ENCODE peak calls at places on chromosomes 5 and 9, in seven cellular contexts. J is mesenchymal stem cell, H is GM12878, E is IMR-90, D is colonic mucosa, S is PC-3, A is neural progenitor cell. O is an unnamed sample.

GRCh38 chr9:90665072-90665471 is 22.4 kb upstream of the DIRAS2 start:
- DNase-seq in J (no peak), H (no peak), E (no peak), D (no peak), S (no peak), A (peak; percentile 50), O (no peak)

GRCh38 chr5:67246546-67246945 is 49.9 kb upstream of the CD180 start:
- DNase-seq in J (no peak), H (no peak), E (no peak), D (no peak), S (no peak), A (no peak), O (no peak)

GRCh38 chr9:1869843-1870242 is 145.3 kb upstream of the SMARCA2 start:
- DNase-seq in J (no peak), H (no peak), E (no peak), D (peak; percentile 20), S (peak; percentile 41), A (peak; percentile 64), O (peak; percentile 11)

GRCh38 chr5:135024956-135025729 is 8.9 kb downstream of the PITX1 start:
- DNase-seq in J (peak; percentile 41), H (no peak), E (no peak), D (no peak), S (peak; percentile 70), A (no peak), O (peak; percentile 92)

GRCh38 chr5:145775893-145776444 is 59.2 kb downstream of the PRELID2 start:
- DNase-seq in J (peak; percentile 89), H (no peak), E (peak; percentile 91), D (no peak), S (peak; percentile 77), A (no peak), O (peak; percentile 88)

GRCh38 chr9:135851748-135852147 is 55.6 kb downstream of the CAMSAP1 start:
- DNase-seq in J (no peak), H (no peak), E (no peak), D (no peak), S (no peak), A (no peak), O (no peak)

GRCh38 chr5:72478684-72479083 is 28.5 kb downstream of the ZNF366 start:
- DNase-seq in J (no peak), H (no peak), E (peak; percentile 66), D (no peak), S (peak; percentile 6), A (no peak), O (no peak)

GRCh38 chr9:108416321-108416720 is 439.5 kb downstream of the ACTL7B start:
- DNase-seq in J (no peak), H (no peak), E (peak; percentile 7), D (no peak), S (peak; percentile 57), A (no peak), O (peak; percentile 53)

GRCh38 chr5:41410737-41411136 is 99.7 kb downstream of the PLCXD3 start:
- DNase-seq in J (no peak), H (no peak), E (no peak), D (no peak), S (no peak), A (peak; percentile 8), O (no peak)

GRCh38 chr5:150461231-150461630 is 11.7 kb upstream of the RPS14 start:
- DNase-seq in J (no peak), H (peak; percentile 39), E (no peak), D (no peak), S (no peak), A (no peak), O (no peak)

GRCh38 chr5:177369050-177369912 is 11.6 kb downstream of the RGS14 start:
- DNase-seq in J (peak; percentile 49), H (no peak), E (no peak), D (no peak), S (peak; percentile 61), A (peak; percentile 58), O (no peak)

DNA sequence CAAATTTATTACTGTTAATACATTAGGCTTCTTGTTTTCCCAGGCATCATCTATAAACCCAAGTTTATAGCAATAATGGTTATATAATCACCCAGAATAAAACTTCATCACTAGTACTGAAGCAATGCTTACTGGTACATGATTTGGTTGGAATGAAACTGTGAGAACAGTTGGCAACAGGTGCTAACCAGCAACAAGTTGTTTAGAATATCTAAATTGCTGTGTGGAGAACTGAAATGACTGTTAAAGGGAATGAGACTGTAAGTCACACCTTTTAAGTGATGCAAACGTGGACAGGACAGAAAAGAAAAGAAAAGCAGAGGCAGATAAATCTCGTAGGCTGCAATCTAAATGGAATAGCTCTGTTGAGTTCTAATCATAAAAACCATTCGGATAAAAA is 2.5 kb downstream of the YIPF5 start:
- DNase-seq in J (no peak), H (no peak), E (no peak), D (no peak), S (no peak), A (no peak), O (no peak)
- H3K9ac ChIP-seq in J (peak overlapping the region; percentile 98), H (no peak overlapping the region), E (no peak overlapping the region), D (no peak overlapping the region), S (no peak overlapping the region), A (no peak overlapping the region), O (no peak overlapping the region)

GRCh38 chr9:127898433-127899199 is 787 bp downstream of the ST6GALNAC6 start:
- DNase-seq in J (peak; percentile 94), H (no peak), E (peak; percentile 89), D (peak; percentile 45), S (peak; percentile 26), A (peak; percentile 61), O (no peak)
- H3K9ac ChIP-seq in J (peak overlapping the region; percentile 98), H (peak overlapping the region; percentile 88), E (peak overlapping the region; percentile 91), D (peak overlapping the region; percentile 64), S (peak overlapping the region; percentile 65), A (peak overlapping the region; percentile 50), O (peak overlapping the region; percentile 80)

GRCh38 chr9:110270211-110270995 is 14.1 kb upstream of the TXN start:
- DNase-seq in J (no peak), H (no peak), E (no peak), D (no peak), S (no peak), A (no peak), O (no peak)
- H3K9ac ChIP-seq in J (no peak overlapping the region), H (no peak overlapping the region), E (no peak overlapping the region), D (no peak overlapping the region), S (no peak overlapping the region), A (no peak overlapping the region), O (no peak overlapping the region)

GRCh38 chr5:2756211-2756746 is 4.8 kb upstream of the IRX2 start:
- DNase-seq in J (no peak), H (no peak), E (peak; percentile 9), D (no peak), S (peak; percentile 70), A (peak; percentile 82), O (peak; percentile 30)

GRCh38 chr5:2756764-2757163 is 5.3 kb upstream of the IRX2 start:
- DNase-seq in J (no peak), H (no peak), E (no peak), D (no peak), S (peak; percentile 26), A (no peak), O (no peak)

GRCh38 chr5:2754621-2755370 is 3.3 kb upstream of the IRX2 start:
- DNase-seq in J (no peak), H (no peak), E (no peak), D (no peak), S (no peak), A (peak; percentile 77), O (peak; percentile 20)

GRCh38 chr5:2755811-2756210 is 4.3 kb upstream of the IRX2 start:
- DNase-seq in J (no peak), H (no peak), E (no peak), D (no peak), S (no peak), A (peak; percentile 30), O (peak; percentile 7)

DNA sequence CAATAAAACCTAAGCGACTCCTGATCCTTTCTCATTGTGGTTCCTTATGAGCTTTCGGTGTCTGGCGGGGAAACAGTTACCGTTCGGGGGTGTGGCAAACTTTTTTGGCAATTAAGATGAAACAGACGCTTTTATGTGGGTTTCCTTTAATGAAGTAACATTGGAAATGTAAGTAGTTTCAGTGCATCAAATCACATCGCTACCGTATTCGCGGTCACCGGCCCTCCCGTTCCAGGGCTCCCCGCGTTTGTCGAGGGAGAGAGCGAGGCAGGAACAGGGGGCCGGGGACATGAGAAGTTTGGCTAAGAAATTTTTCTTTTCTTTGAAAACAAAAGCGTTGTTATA is 3.9 kb upstream of the IRX2 start:
- DNase-seq in J (no peak), H (no peak), E (no peak), D (no peak), S (no peak), A (no peak), O (peak; percentile 12)
- H3K9ac ChIP-seq in J (peak overlapping the region; percentile 82), H (no peak overlapping the region), E (no peak overlapping the region), D (no peak overlapping the region), S (no peak overlapping the region), A (no peak overlapping the region), O (no peak overlapping the region)

DNA sequence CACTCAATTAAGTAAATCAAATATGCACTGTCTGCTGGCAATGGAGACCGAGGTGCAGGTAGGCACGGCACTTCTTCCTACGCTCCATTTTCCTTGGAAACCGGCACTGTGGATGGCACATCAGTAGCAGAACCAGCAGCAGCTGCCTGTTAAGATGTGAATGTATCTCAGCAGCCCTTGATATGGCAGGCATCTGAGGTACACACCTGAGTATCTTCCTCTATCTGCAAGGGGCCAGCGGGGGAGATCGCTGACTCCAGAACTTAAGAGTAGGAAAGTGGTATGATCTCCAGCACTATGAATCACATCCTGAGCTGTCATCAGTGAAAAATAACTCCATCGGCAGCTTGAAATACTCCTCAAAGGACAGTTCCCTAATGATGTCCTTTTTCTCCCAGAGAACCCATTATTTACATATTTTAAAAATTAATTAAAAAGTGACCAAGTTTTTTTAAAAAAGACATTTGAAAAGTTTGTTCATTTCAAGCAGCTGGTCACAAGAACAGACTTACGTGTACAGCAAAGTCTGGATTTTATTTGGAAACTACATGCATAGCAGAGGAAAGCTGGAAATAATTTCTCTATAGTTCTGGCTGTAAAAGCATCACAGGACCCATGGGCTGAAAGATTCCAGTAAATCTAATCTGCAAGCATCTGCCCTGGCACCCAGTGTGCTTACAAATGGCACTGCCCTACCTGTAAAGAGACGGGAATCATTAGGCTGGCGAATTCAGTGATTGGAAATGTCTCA is 97.1 kb downstream of the ADAMTS12 start:
- DNase-seq in J (peak; percentile 71), H (no peak), E (peak; percentile 62), D (no peak), S (peak; percentile 44), A (no peak), O (peak; percentile 25)
- H3K9ac ChIP-seq in J (peak overlapping the region; percentile 79), H (no peak overlapping the region), E (no peak overlapping the region), D (no peak overlapping the region), S (no peak overlapping the region), A (no peak overlapping the region), O (no peak overlapping the region)

DNA sequence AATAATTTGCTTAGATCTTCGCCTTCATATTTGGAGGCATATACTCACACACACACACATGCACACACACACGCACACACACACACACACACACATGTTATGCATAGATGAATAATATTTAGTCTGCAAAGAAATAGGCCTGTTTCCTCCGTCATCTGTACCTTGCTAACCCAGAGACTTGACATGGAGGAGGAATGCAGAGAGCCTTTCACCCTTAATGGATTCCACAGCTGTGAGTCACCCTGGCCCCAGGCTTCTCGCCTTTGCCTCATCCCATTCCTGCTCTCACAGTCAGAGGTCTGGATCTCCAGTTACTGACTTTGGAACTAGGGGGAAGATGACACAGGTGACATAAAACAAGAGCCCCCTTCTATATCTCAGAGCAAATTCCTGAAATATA is 29.7 kb downstream of the ZNF462 start:
- DNase-seq in J (peak; percentile 97), H (no peak), E (peak; percentile 98), D (no peak), S (peak; percentile 97), A (peak; percentile 64), O (peak; percentile 95)
- H3K9ac ChIP-seq in J (peak overlapping the region; percentile 58), H (no peak overlapping the region), E (no peak overlapping the region), D (no peak overlapping the region), S (peak overlapping the region; percentile 64), A (no peak overlapping the region), O (no peak overlapping the region)

O was measured in mammary epithelial cell.